ENCODE peak calls at places on chromosomes 1 and 21, in four cellular contexts. B is cardiac muscle cell; V is Panc1; Y is CD8-positive, alpha-beta T cell. S is an unnamed sample.

GRCh38 chr1:206839857-206840256 is 25.6 kb upstream of the IL20 start:
- DNase-seq in B (peak; percentile 93), Y (no peak), V (no peak), S (no peak)

GRCh38 chr1:205601209-205601608 is 30.6 kb downstream of the ELK4 start:
- DNase-seq in Y (no peak), B (no peak), V (no peak), S (no peak)

GRCh38 chr1:43651188-43651587 is 1.2 kb downstream of the KDM4A start:
- DNase-seq in V (no peak), B (no peak), Y (no peak), S (no peak)

GRCh38 chr1:110673197-110673701 is 1.5 kb downstream of the KCNA3 start:
- DNase-seq in V (no peak), B (no peak), Y (no peak), S (peak; percentile 26)

GRCh38 chr1:44684525-44684924 is 10.0 kb downstream of the ARMH1 start:
- DNase-seq in B (no peak), Y (no peak), V (no peak), S (no peak)

GRCh38 chr1:235595079-235595478 is 54.5 kb downstream of the GNG4 start:
- DNase-seq in B (no peak), Y (no peak), V (no peak), S (no peak)

GRCh38 chr1:206041640-206042039 is 11.3 kb upstream of the RHEX start:
- DNase-seq in B (no peak), Y (no peak), V (no peak), S (no peak)

GRCh38 chr1:52306227-52307006 is 59.6 kb downstream of the CC2D1B start:
- DNase-seq in V (no peak), Y (no peak), B (no peak), S (no peak)

GRCh38 chr1:205147191-205147590 is 25.4 kb upstream of the RBBP5 start:
- DNase-seq in Y (no peak), V (no peak), B (peak; percentile 42), S (no peak)

GRCh38 chr1:30572192-30572591 is 151.2 kb downstream of the MATN1 start:
- DNase-seq in V (no peak), B (no peak), Y (no peak), S (no peak)

GRCh38 chr21:33205476-33205875 is 24.3 kb upstream of the IFNAR2 start:
- DNase-seq in V (no peak), Y (no peak), B (no peak), S (no peak)

GRCh38 chr21:16476056-16476850 is 746.5 kb downstream of the USP25 start:
- DNase-seq in V (no peak), B (peak; percentile 18), Y (no peak), S (no peak)

GRCh38 chr1:209157514-209158285 is 425.8 kb upstream of the CAMK1G start:
- DNase-seq in Y (no peak), V (no peak), B (no peak), S (no peak)

GRCh38 chr1:220544901-220545303 is 17.0 kb downstream of the MARK1 start:
- DNase-seq in V (no peak), B (peak; percentile 19), Y (no peak), S (no peak)

GRCh38 chr1:17475729-17476128 is 36.3 kb upstream of the RCC2 start:
- DNase-seq in V (no peak), B (peak; percentile 86), Y (no peak), S (no peak)

GRCh38 chr1:179251675-179252074 is 22.2 kb upstream of the ABL2 start:
- DNase-seq in V (peak; percentile 38), B (peak; percentile 77), Y (no peak), S (no peak)

GRCh38 chr1:237681210-237681609 is 209.5 kb downstream of the ZP4 start:
- DNase-seq in V (no peak), B (no peak), Y (no peak), S (no peak)

DNA sequence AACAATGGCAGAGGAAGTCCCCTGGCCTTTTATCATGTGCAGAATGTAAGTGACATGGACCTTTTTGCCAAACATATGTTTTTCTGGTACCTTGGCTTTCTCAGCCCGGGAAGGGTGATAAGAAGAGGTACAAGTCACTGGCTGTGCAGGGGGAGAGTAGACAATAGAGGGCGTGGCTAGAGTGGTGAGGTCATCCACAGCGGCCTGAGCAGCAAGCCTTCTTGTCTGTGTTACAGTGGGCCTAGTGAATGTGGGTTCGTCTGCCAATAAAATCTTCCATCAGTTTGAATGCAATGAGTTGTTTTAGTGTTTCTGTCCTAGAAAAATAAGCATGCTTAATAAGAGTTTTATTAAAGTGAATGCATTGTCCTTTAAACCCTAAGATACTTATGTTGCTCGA is 59.0 kb upstream of the PGD start:
- DNase-seq in Y (no peak), B (peak; percentile 88), V (no peak), S (no peak)
- H3K4me3 ChIP-seq in Y (no peak overlapping the region), B (no peak overlapping the region), V (no peak overlapping the region), S (no peak overlapping the region)

GRCh38 chr1:98051065-98051675 is 130.3 kb upstream of the DPYD start:
- DNase-seq in B (peak; percentile 86), V (peak; percentile 63), Y (peak; percentile 55), S (peak; percentile 68)

GRCh38 chr1:98045211-98046030 is 124.6 kb upstream of the DPYD start:
- DNase-seq in V (no peak), Y (no peak), B (peak; percentile 71), S (no peak)

GRCh38 chr1:98046031-98046641 is 125.3 kb upstream of the DPYD start:
- DNase-seq in B (peak; percentile 63), Y (no peak), V (no peak), S (no peak)

GRCh38 chr1:98048234-98048633 is 127.4 kb upstream of the DPYD start:
- DNase-seq in Y (peak; percentile 50), V (no peak), B (peak; percentile 93), S (peak; percentile 88)

GRCh38 chr1:98049370-98050115 is 128.7 kb upstream of the DPYD start:
- DNase-seq in B (peak; percentile 34), V (no peak), Y (no peak), S (no peak)
- H3K36me3 ChIP-seq in B (no peaks in the 10 kb centered on the region), V (no peaks in the 10 kb centered on the region), Y (no peaks in the 10 kb centered on the region), S (no peaks in the 10 kb centered on the region)

DNA sequence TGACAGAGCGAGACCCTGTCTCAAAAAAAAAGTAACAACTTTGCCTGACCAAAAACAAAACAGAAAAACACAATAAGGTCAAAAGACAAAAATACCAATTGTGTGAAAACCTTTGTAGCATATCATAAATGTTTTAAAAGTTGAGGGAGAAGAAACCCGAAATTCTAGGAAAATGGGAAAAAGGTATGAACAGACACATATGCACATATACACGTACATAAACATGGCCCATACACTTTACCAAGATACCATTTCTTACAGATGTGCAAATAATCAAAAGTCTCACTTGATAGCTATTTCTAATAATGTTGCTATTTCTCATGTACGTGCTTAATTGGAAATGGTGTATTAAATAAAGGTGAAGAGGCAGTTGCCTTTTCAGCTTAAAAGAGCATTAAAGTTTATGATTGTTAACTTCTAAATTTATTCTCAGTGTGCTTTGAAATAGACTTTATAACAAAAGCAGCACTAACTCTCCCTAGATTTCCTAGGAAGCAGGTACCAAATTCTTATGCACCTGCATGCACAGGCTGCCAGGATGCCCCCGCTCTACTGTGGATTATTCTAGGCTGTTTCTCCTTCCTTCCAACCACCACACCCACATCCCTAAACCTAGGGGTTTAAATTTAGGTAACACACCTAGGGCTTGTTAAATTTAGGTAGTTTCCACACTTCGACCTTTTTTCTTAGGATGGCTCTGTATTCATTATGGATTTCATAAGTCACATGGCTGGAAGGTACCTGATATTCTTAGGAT is 33.8 kb downstream of the ADARB1 start:
- DNase-seq in V (no peak), Y (no peak), B (no peak), S (no peak)
- H3K4me1 ChIP-seq in V (peaks cover 11% of the 10 kb centered on the region), Y (peaks cover 47% of the 10 kb centered on the region), B (peaks cover 28% of the 10 kb centered on the region), S (no peaks in the 10 kb centered on the region)

GRCh38 chr1:230103341-230104173 is 36.5 kb downstream of the GALNT2 start:
- DNase-seq in V (no peak), Y (no peak), B (peak; percentile 41), S (no peak)

GRCh38 chr1:230105754-230106625 is 39.0 kb downstream of the GALNT2 start:
- DNase-seq in Y (no peak), V (no peak), B (peak; percentile 86), S (no peak)

GRCh38 chr1:230104395-230105244 is 37.6 kb downstream of the GALNT2 start:
- DNase-seq in V (peak; percentile 98), B (peak; percentile 98), Y (peak; percentile 36), S (peak; percentile 97)

GRCh38 chr1:230107941-230108340 is 40.9 kb downstream of the GALNT2 start:
- DNase-seq in B (no peak), V (no peak), Y (no peak), S (no peak)

DNA sequence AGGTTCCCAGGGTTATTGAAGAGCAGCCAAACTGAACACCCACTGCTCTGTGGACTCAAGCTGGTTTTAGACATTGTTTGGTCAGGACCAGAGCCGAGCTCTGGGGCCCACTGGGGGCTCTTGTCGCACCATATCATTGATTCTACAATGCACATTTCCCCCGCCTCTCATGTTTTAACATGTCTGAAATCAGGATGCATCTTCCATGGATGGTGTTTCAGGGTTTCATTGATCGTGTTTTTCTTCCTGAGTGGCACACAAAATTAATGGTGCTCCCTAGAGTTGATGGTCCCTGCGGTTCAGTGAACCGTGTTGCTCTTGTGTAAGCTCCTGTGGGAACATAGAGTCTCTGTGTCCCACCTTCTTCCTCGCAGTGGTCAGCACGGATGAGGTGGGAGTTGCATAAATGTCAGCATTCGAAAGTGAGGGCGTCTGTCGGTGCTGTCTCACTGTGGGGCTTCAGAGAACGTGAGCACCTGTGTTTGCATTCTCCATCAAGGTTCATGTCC is 38.3 kb downstream of the GALNT2 start:
- DNase-seq in V (no peak), B (no peak), Y (no peak), S (no peak)
- H3K4me3 ChIP-seq in V (peak overlapping the region; percentile 39), B (no peak overlapping the region), Y (no peak overlapping the region), S (no peak overlapping the region)

GRCh38 chr1:46687095-46687659 is 15.5 kb downstream of the TEX38 start:
- DNase-seq in V (no peak), B (peak; percentile 80), Y (no peak), S (peak; percentile 93)

GRCh38 chr1:46687910-46688509 is 16.4 kb downstream of the TEX38 start:
- DNase-seq in V (no peak), B (no peak), Y (no peak), S (no peak)

GRCh38 chr1:46684670-46685069 is 13.0 kb downstream of the TEX38 start:
- DNase-seq in B (no peak), V (no peak), Y (no peak), S (no peak)

GRCh38 chr1:46689326-46689725 is 17.7 kb downstream of the TEX38 start:
- DNase-seq in B (no peak), Y (no peak), V (no peak), S (no peak)

DNA sequence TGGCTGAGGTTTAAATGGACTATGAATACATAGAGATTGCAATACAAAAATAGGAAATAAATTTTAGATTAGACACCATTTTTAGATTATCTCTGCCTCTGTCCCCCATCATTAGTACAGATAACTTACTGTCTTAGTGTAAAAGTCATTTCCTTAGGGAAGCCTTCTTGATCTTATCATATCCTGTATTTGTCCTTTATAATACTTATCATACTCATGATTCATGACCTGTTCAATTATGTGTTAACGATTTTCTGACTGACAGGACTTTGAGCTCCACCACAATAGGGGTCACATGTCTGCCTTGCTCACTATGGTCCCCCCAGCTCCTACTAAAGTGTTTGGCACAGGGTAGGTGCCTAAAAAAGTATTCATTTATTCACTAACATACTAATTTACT is 14.6 kb downstream of the TEX38 start:
- DNase-seq in Y (no peak), V (no peak), B (no peak), S (no peak)
- H3K36me3 ChIP-seq in Y (peaks cover 59% of the 10 kb centered on the region), V (peaks cover 51% of the 10 kb centered on the region), B (peaks cover 87% of the 10 kb centered on the region), S (no peaks in the 10 kb centered on the region)

DNA sequence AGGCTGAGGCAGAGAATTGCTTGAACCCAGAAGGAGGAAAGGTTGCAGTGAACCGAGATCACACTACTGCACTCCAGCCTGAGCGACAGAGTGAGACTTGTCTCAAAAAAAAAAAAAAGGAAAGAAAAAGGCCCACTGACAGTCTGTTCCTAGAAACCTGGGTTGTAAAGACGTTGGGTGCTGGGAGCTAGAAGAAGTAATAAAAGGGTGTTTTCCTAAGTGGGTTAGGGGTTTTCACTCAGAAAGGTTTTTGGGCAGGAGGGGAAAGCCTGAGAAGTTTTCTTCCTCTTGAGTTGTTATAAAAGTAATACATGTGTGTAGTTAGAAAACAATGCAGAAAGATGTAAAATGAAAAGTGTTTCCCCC is 25.4 kb downstream of the CELA3A start:
- DNase-seq in B (no peak), V (no peak), Y (no peak), S (no peak)
- H3K4me1 ChIP-seq in B (peaks cover 3% of the 10 kb centered on the region), V (peaks cover 15% of the 10 kb centered on the region), Y (peaks cover 51% of the 10 kb centered on the region), S (no peaks in the 10 kb centered on the region)

S was measured in pancreas.